ENCODE peak calls at places on chromosomes 16 and 17, in four cellular contexts. C is CD4-positive, alpha-beta T cell; M is NCI-H2081 treated with DMSO at 0.1 percent for 48 hours; N is Right ventricle myocardium superior. W is an unnamed sample.

GRCh38 chr17:15185625-15185991 is 79.5 kb downstream of the PMP22 start:
- DNase-seq in C (no peak), M (no peak), N (peak; percentile 42), W (peak; percentile 26)

GRCh38 chr16:9090101-9090959 is 1.1 kb upstream of the HAPSTR1 start:
- DNase-seq in C (peak; percentile 3), M (no peak), N (peak; percentile 69), W (peak; percentile 65)

GRCh38 chr17:8359769-8360168 is 16.7 kb downstream of the KRABD2 start:
- DNase-seq in C (no peak), M (no peak), N (no peak), W (no peak)

GRCh38 chr17:11441004-11441403 is 157.3 kb upstream of the DNAH9 start:
- DNase-seq in C (no peak), M (no peak), N (no peak), W (no peak)

GRCh38 chr16:80947708-80948615 is 58.7 kb downstream of the CMC2 start:
- DNase-seq in C (no peak), M (no peak), N (no peak), W (no peak)

GRCh38 chr17:75707096-75707720 is 14.1 kb upstream of the ITGB4 start:
- DNase-seq in C (no peak), M (no peak), N (peak; percentile 73), W (peak; percentile 84)

GRCh38 chr17:6101706-6102105 is 31.5 kb downstream of the WSCD1 start:
- DNase-seq in C (no peak), M (no peak), N (no peak), W (no peak)

GRCh38 chr16:30399435-30400186 is 4.4 kb downstream of the ZNF48 start:
- DNase-seq in C (no peak), M (no peak), N (no peak), W (peak; percentile 20)

GRCh38 chr17:8832711-8833352 is 33.7 kb upstream of the MFSD6L start:
- DNase-seq in C (peak; percentile 9), M (no peak), N (no peak), W (no peak)

GRCh38 chr16:51392651-51393187 is 241.6 kb upstream of the SALL1 start:
- DNase-seq in C (no peak), M (no peak), N (peak; percentile 37), W (no peak)

GRCh38 chr17:3985800-3986199 is 21.6 kb upstream of the ATP2A3 start:
- DNase-seq in C (no peak), M (no peak), N (no peak), W (peak; percentile 73)

GRCh38 chr16:49200223-49200820 is 81.3 kb downstream of the CBLN1 start:
- DNase-seq in C (no peak), M (no peak), N (peak; percentile 71), W (peak; percentile 63)

GRCh38 chr17:63431939-63432804 is 13.9 kb downstream of the CYB561 start:
- DNase-seq in C (no peak), M (no peak), N (peak; percentile 24), W (no peak)

GRCh38 chr17:75239214-75239613 is 22.2 kb downstream of the GGA3 start:
- DNase-seq in C (no peak), M (no peak), N (no peak), W (no peak)

GRCh38 chr17:77601054-77601979 is 357.2 kb upstream of the TNRC6C start:
- DNase-seq in C (no peak), M (no peak), N (peak; percentile 77), W (peak; percentile 88)

GRCh38 chr17:76681222-76682137 is 29.3 kb downstream of the MXRA7 start:
- DNase-seq in C (peak; percentile 72), M (peak; percentile 28), N (peak; percentile 77), W (peak; percentile 91)

GRCh38 chr17:323721-324139 is 28.9 kb downstream of the RPH3AL start:
- DNase-seq in C (no peak), M (no peak), N (no peak), W (no peak)

GRCh38 chr17:68491864-68492263 is 20.4 kb upstream of the PRKAR1A start:
- DNase-seq in C (no peak), M (no peak), N (peak; percentile 70), W (peak; percentile 41)

GRCh38 chr17:66784621-66785364 is 50.1 kb upstream of the CACNG5 start:
- DNase-seq in C (no peak), M (no peak), N (no peak), W (no peak)

GRCh38 chr16:57500578-57501111 is 14.4 kb upstream of the DOK4 start:
- DNase-seq in C (no peak), M (no peak), N (peak; percentile 22), W (peak; percentile 29)

GRCh38 chr16:82252582-82252981 is 82.6 kb upstream of the MPHOSPH6 start:
- DNase-seq in C (no peak), M (no peak), N (no peak), W (no peak)

GRCh38 chr16:66274335-66275110 is 92.0 kb upstream of the CDH5 start:
- DNase-seq in C (no peak), M (no peak), N (no peak), W (no peak)